ENCODE peak calls at places on chromosomes 1 and 21, in six cellular contexts. T is stimulated activated naive CD4-positive, alpha-beta T cell; V is dorsolateral prefrontal cortex; H is T47D; K is ovary; Y is fibroblast of mammary gland. I is an unnamed sample.

GRCh38 chr1:164953815-164954214 is 394.8 kb downstream of the PBX1 start:
- DNase-seq in T (no peak), V (no peak), H (no peak), K (no peak), Y (no peak), I (no peak)

GRCh38 chr1:35915693-35916092 is 15.2 kb upstream of the AGO3 start:
- DNase-seq in T (no peak), V (no peak), H (no peak), K (no peak), Y (no peak), I (no peak)

GRCh38 chr1:53320646-53321045 is 7.2 kb downstream of the LRP8 start:
- DNase-seq in T (no peak), V (no peak), H (no peak), K (no peak), Y (no peak), I (no peak)

GRCh38 chr1:17359031-17359430 is 13.0 kb upstream of the PADI6 start:
- DNase-seq in T (no peak), V (no peak), H (no peak), K (no peak), Y (no peak), I (no peak)

GRCh38 chr1:1914101-1914811 is 804 bp upstream of the CALML6 start:
- DNase-seq in T (no peak), V (no peak), H (no peak), K (peak; percentile 21), Y (no peak), I (no peak)

GRCh38 chr1:201016943-201017827 is 6.3 kb downstream of the KIF21B start:
- DNase-seq in T (no peak), V (no peak), H (no peak), K (no peak), Y (no peak), I (peak; percentile 59)

GRCh38 chr1:2134604-2135307 is 59.8 kb downstream of the FAAP20 start:
- DNase-seq in T (no peak), V (no peak), H (no peak), K (peak; percentile 51), Y (no peak), I (peak; percentile 75)

GRCh38 chr21:44801468-44802395 is at the start of gene UBE2G2:
- DNase-seq in T (peak; percentile 88), V (peak; percentile 93), H (peak; percentile 92), K (peak; percentile 83), Y (peak; percentile 62), I (peak; percentile 93)

GRCh38 chr1:15714438-15715136 is 21.5 kb upstream of the SLC25A34 start:
- DNase-seq in T (no peak), V (peak; percentile 64), H (no peak), K (no peak), Y (peak; percentile 67), I (no peak)

GRCh38 chr1:17113973-17114372 is 5.3 kb downstream of the PADI2 start:
- DNase-seq in T (no peak), V (no peak), H (no peak), K (no peak), Y (no peak), I (no peak)

GRCh38 chr1:164064501-164064900 is 494.5 kb upstream of the PBX1 start:
- DNase-seq in T (no peak), V (no peak), H (no peak), K (no peak), Y (peak; percentile 47), I (no peak)

GRCh38 chr1:25867210-25867991 is 8.1 kb downstream of the PAQR7 start:
- DNase-seq in T (no peak), V (no peak), H (no peak), K (no peak), Y (no peak), I (no peak)

GRCh38 chr1:91404151-91405012 is at the start of gene HFM1:
- DNase-seq in T (peak; percentile 15), V (peak; percentile 86), H (no peak), K (peak; percentile 88), Y (peak; percentile 71), I (peak; percentile 87)